ENCODE peak calls at places on chromosomes 3 and 15, in nine cellular contexts. S, D, X, B, N, R, P, F and T are unnamed samples. For H3K9me3, the result is how much of the 10 kb centered on the place peaks cover.

GRCh38 chr3:150756491-150757059 is 6.4 kb downstream of the SIAH2 start:
- DNase-seq in S (no peak), D (no peak), X (no peak), B (no peak), N (no peak), R (no peak), P (peak), F (no peak), T (no peak)

GRCh38 chr3:79765854-79766253 is 1.9 kb downstream of the ROBO1 start:
- DNase-seq in S (peak), D (no peak), X (no peak), B (no peak), N (no peak), R (no peak), P (no peak), F (no peak), T (no peak)

GRCh38 chr3:8581373-8581772 is 63.2 kb downstream of the SSUH2 start:
- DNase-seq in S (no peak), D (no peak), X (no peak), B (no peak), N (no peak), R (no peak), P (no peak), F (no peak), T (no peak)

GRCh38 chr3:22908974-22909507 is 294.1 kb upstream of the UBE2E2 start:
- DNase-seq in S (no peak), D (no peak), X (no peak), B (no peak), N (no peak), R (no peak), P (no peak), F (no peak), T (no peak)

GRCh38 chr3:15292765-15293522 is 39.4 kb downstream of the SH3BP5 start:
- DNase-seq in S (no peak), D (no peak), X (peak), B (no peak), N (peak), R (no peak), P (peak), F (no peak), T (peak)

GRCh38 chr15:62296756-62297507 is 131.8 kb upstream of the C2CD4B start:
- DNase-seq in S (no peak), D (no peak), X (no peak), B (no peak), N (no peak), R (no peak), P (no peak), F (no peak), T (no peak)

GRCh38 chr15:94792166-94792565 is 560.8 kb downstream of the MCTP2 start:
- DNase-seq in S (no peak), D (no peak), X (no peak), B (no peak), N (no peak), R (no peak), P (no peak), F (no peak), T (no peak)

GRCh38 chr3:20669675-20670074 is 483.7 kb upstream of the SGO1 start:
- DNase-seq in S (no peak), D (no peak), X (no peak), B (no peak), N (no peak), R (no peak), P (no peak), F (no peak), T (no peak)

GRCh38 chr15:90729266-90729665 is 12.1 kb downstream of the BLM start:
- DNase-seq in S (no peak), D (no peak), X (no peak), B (no peak), N (no peak), R (no peak), P (no peak), F (no peak), T (no peak)

GRCh38 chr3:76551739-76552138 is 488.2 kb upstream of the ROBO2 start:
- DNase-seq in S (no peak), D (no peak), X (no peak), B (no peak), N (no peak), R (no peak), P (no peak), F (no peak), T (no peak)

GRCh38 chr3:50609743-50610085 is 1.9 kb downstream of the CISH start:
- DNase-seq in S (no peak), D (no peak), X (no peak), B (no peak), N (no peak), R (no peak), P (no peak), F (no peak), T (no peak)

GRCh38 chr3:4834403-4834866 is 144.8 kb upstream of the BHLHE40 start:
- DNase-seq in S (no peak), D (peak), X (no peak), B (no peak), N (no peak), R (no peak), P (peak), F (no peak), T (no peak)

GRCh38 chr15:101175396-101175795 is 76.5 kb downstream of the CHSY1 start:
- DNase-seq in S (no peak), D (no peak), X (no peak), B (no peak), N (no peak), R (no peak), P (no peak), F (no peak), T (no peak)

GRCh38 chr3:142863010-142863787 is 25.7 kb downstream of the PCOLCE2 start:
- DNase-seq in S (no peak), D (no peak), X (no peak), B (no peak), N (no peak), R (no peak), P (no peak), F (no peak), T (no peak)

GRCh38 chr3:30894521-30895289 is at the start of gene GADL1:
- DNase-seq in S (peak), D (peak), X (peak), B (no peak), N (peak), R (no peak), P (no peak), F (no peak), T (peak)

GRCh38 chr3:102224171-102224570 is 210.6 kb upstream of the ZPLD1 start:
- DNase-seq in S (peak), D (no peak), X (peak), B (no peak), N (no peak), R (no peak), P (peak), F (no peak), T (no peak)

GRCh38 chr15:100383302-100384107 is 41.7 kb upstream of the ADAMTS17 start:
- DNase-seq in S (peak), D (no peak), X (peak), B (no peak), N (no peak), R (no peak), P (peak), F (no peak), T (peak)

GRCh38 chr3:11705049-11705448 is 61.3 kb upstream of the VGLL4 start:
- DNase-seq in S (no peak), D (no peak), X (no peak), B (no peak), N (no peak), R (no peak), P (no peak), F (no peak), T (no peak)

GRCh38 chr15:34209421-34210282 is at the start of gene KATNBL1:
- DNase-seq in S (peak), D (peak), X (peak), B (peak), N (peak), R (peak), P (peak), F (peak), T (peak)
- H3K27ac ChIP-seq in S (peak), D (peak), X (peak), B (peak), N (peak), R (peak), P (peak), F (peak), T (peak)

GRCh38 chr15:71083349-71083748 is 31.9 kb upstream of the THSD4 start:
- DNase-seq in S (no peak), D (no peak), X (no peak), B (no peak), N (no peak), R (no peak), P (no peak), F (no peak), T (no peak)
- H3K9me3 ChIP-seq in S (under half), D (under half), X (under half), B (under half), N (under half), R (under half), P (under half), F (under half), T (under half)

GRCh38 chr3:183339461-183340086 is 86.5 kb downstream of the B3GNT5 start:
- DNase-seq in S (no peak), D (no peak), X (no peak), B (no peak), N (no peak), R (no peak), P (no peak), F (no peak), T (no peak)
- TF ChIP-seq EP300 in S (no peak), D (no peak), X (no peak), B (no peak), N (no peak), R (no peak), P (no peak), F (no peak), T (no peak)

GRCh38 chr3:171376125-171376947 is 83.9 kb downstream of the TNIK start:
- DNase-seq in S (no peak), D (no peak), X (no peak), B (no peak), N (no peak), R (no peak), P (no peak), F (no peak), T (no peak)
- H3K27ac ChIP-seq in S (peak), D (peak), X (no peak), B (peak), N (peak), R (peak), P (peak), F (no peak), T (peak)

GRCh38 chr15:71768184-71768583 is 42.2 kb upstream of the NR2E3 start:
- DNase-seq in S (no peak), D (no peak), X (no peak), B (no peak), N (no peak), R (no peak), P (no peak), F (no peak), T (no peak)
- H3K9me3 ChIP-seq in S (under half), D (under half), X (under half), B (under half), N (under half), R (under half), P (under half), F (under half), T (under half)

GRCh38 chr15:93028632-93029612 is 60.1 kb downstream of the RGMA start:
- DNase-seq in S (no peak), D (peak), X (no peak), B (no peak), N (peak), R (peak), P (peak), F (peak), T (peak)

GRCh38 chr15:93030430-93031102 is 58.4 kb downstream of the RGMA start:
- DNase-seq in S (peak), D (peak), X (peak), B (peak), N (peak), R (peak), P (peak), F (no peak), T (peak)

GRCh38 chr15:93031103-93031464 is 57.9 kb downstream of the RGMA start:
- DNase-seq in S (no peak), D (peak), X (no peak), B (no peak), N (peak), R (no peak), P (no peak), F (no peak), T (no peak)

GRCh38 chr15:93028111-93028631 is 60.8 kb downstream of the RGMA start:
- DNase-seq in S (no peak), D (no peak), X (no peak), B (no peak), N (peak), R (no peak), P (no peak), F (no peak), T (no peak)

GRCh38 chr15:93029613-93030429 is 59.2 kb downstream of the RGMA start:
- DNase-seq in S (no peak), D (no peak), X (no peak), B (no peak), N (peak), R (no peak), P (no peak), F (no peak), T (peak)
- TF ChIP-seq EP300 in S (no peak), D (no peak), X (no peak), B (no peak), N (no peak), R (no peak), P (no peak), F (no peak), T (no peak)

GRCh38 chr15:85589873-85590272 is 204.9 kb downstream of the KLHL25 start:
- DNase-seq in S (no peak), D (no peak), X (peak), B (no peak), N (no peak), R (no peak), P (no peak), F (no peak), T (no peak)
- H3K27ac ChIP-seq in S (no peak), D (peak), X (peak), B (no peak), N (peak), R (peak), P (peak), F (peak), T (no peak)

DNA sequence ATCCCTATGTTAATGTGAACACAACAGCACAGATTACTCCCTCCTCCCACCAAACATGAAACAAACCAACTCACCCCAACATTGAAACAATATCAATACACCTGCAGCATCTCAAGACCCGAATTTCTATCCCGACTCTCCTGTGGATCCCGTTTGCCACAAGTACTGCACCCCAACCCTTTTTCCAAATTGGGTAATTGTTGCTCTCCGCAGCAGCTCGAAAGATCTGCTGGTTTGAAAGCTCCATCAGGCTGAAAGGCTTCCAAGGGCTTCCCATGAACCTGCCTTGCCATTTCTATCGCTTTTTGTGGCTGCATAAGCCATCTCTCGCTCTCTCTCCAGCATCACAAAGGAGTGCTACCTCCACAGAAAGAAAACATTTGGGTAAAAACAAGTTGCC is 2.3 kb upstream of the FEZF2 start:
- DNase-seq in S (no peak), D (no peak), X (no peak), B (no peak), N (no peak), R (no peak), P (no peak), F (no peak), T (no peak)
- H3K9me3 ChIP-seq in S (under half), D (under half), X (under half), B (under half), N (under half), R (under half), P (under half), F (under half), T (under half)

GRCh38 chr3:12965999-12966846 is 107.0 kb downstream of the IQSEC1 start:
- DNase-seq in S (no peak), D (no peak), X (no peak), B (no peak), N (no peak), R (no peak), P (no peak), F (no peak), T (no peak)
- TF ChIP-seq EP300 in S (no peak), D (no peak), X (no peak), B (no peak), N (no peak), R (no peak), P (no peak), F (no peak), T (no peak)

GRCh38 chr3:85760342-85760741 is 801.6 kb downstream of the CADM2 start:
- DNase-seq in S (no peak), D (no peak), X (no peak), B (no peak), N (no peak), R (no peak), P (no peak), F (no peak), T (no peak)
- H3K27ac ChIP-seq in S (no peak), D (no peak), X (no peak), B (no peak), N (no peak), R (no peak), P (no peak), F (no peak), T (no peak)